ENCODE peak calls at places on chromosomes 4 and X, in six cellular contexts. U, W, P, H, N and B are unnamed samples. For H3K36me3 and H3K4me1, the result is how much of the 10 kb centered on the place peaks cover.

GRCh38 chrX:12249997-12250396 is 111.7 kb downstream of the FRMPD4 start:
- DNase-seq in U (no peak), W (no peak), P (no peak), H (no peak), N (peak), B (no peak)

GRCh38 chr4:5710962-5711478 is at the start of gene EVC:
- DNase-seq in U (peak), W (peak), P (peak), H (peak), N (peak), B (no peak)

GRCh38 chr4:154954117-154954516 is 173.0 kb downstream of the RBM46 start:
- DNase-seq in U (no peak), W (no peak), P (no peak), H (no peak), N (no peak), B (no peak)

GRCh38 chrX:49039598-49040375 is 3.4 kb downstream of the TFE3 start:
- DNase-seq in U (peak), W (peak), P (peak), H (peak), N (peak), B (no peak)

GRCh38 chrX:110119480-110119879 is 116.6 kb downstream of the TMEM164 start:
- DNase-seq in U (no peak), W (no peak), P (no peak), H (no peak), N (no peak), B (no peak)

GRCh38 chrX:134545524-134545923 is 85.6 kb downstream of the HPRT1 start:
- DNase-seq in U (no peak), W (no peak), P (peak), H (no peak), N (no peak), B (no peak)

GRCh38 chrX:24332868-24333267 is 19.0 kb upstream of the SUPT20HL2 start:
- DNase-seq in U (no peak), W (no peak), P (peak), H (no peak), N (no peak), B (no peak)

GRCh38 chr4:85724801-85725548 is 250.0 kb downstream of the ARHGAP24 start:
- DNase-seq in U (no peak), W (no peak), P (peak), H (no peak), N (no peak), B (no peak)

GRCh38 chrX:19760345-19760744 is 127.1 kb downstream of the SH3KBP1 start:
- DNase-seq in U (no peak), W (no peak), P (no peak), H (no peak), N (no peak), B (no peak)

GRCh38 chrX:48156014-48156413 is 25.6 kb downstream of the SPACA5B start:
- DNase-seq in U (no peak), W (no peak), P (no peak), H (no peak), N (no peak), B (no peak)

GRCh38 chrX:19382500-19383145 is 38.9 kb downstream of the PDHA1 start:
- DNase-seq in U (peak), W (peak), P (peak), H (peak), N (peak), B (no peak)

GRCh38 chrX:41781500-41781899 is 57.5 kb downstream of the GPR82 start:
- DNase-seq in U (no peak), W (no peak), P (peak), H (no peak), N (peak), B (peak)

GRCh38 chr4:118215826-118216225 is 137.0 kb downstream of the PRSS12 start:
- DNase-seq in U (no peak), W (no peak), P (no peak), H (no peak), N (no peak), B (no peak)

GRCh38 chrX:68183612-68184214 is 249.6 kb downstream of the OPHN1 start:
- DNase-seq in U (no peak), W (no peak), P (peak), H (no peak), N (peak), B (no peak)

GRCh38 chr4:186192068-186192751 is 843 bp downstream of the CYP4V2 start:
- DNase-seq in U (peak), W (peak), P (peak), H (peak), N (peak), B (no peak)

GRCh38 chrX:10157545-10157944 is 770 bp downstream of the CLCN4 start:
- DNase-seq in U (no peak), W (no peak), P (peak), H (no peak), N (peak), B (no peak)

GRCh38 chrX:19121898-19122640 is at the start of gene ADGRG2:
- DNase-seq in U (peak), W (peak), P (peak), H (peak), N (peak), B (no peak)

GRCh38 chr4:61277785-61278184 is 77.7 kb downstream of the ADGRL3 start:
- DNase-seq in U (no peak), W (no peak), P (peak), H (no peak), N (peak), B (no peak)

GRCh38 chrX:15269618-15270521 is at the start of gene ASB9:
- DNase-seq in U (peak), W (no peak), P (peak), H (peak), N (peak), B (peak)

GRCh38 chrX:46837543-46838481 is 969 bp downstream of the RP2 start:
- DNase-seq in U (no peak), W (no peak), P (no peak), H (no peak), N (peak), B (no peak)

GRCh38 chr4:148093065-148093464 is 349.1 kb downstream of the NR3C2 start:
- DNase-seq in U (no peak), W (no peak), P (no peak), H (no peak), N (no peak), B (no peak)

GRCh38 chr4:6692806-6693205 is 872 bp upstream of the S100P start:
- DNase-seq in U (no peak), W (no peak), P (peak), H (no peak), N (peak), B (no peak)

GRCh38 chr4:304987-305680 is at the start of gene ZNF732:
- DNase-seq in U (no peak), W (peak), P (peak), H (no peak), N (no peak), B (no peak)

GRCh38 chrX:143298663-143299241 is 218.5 kb downstream of the SPANXN3 start:
- DNase-seq in U (no peak), W (no peak), P (peak), H (no peak), N (no peak), B (no peak)

GRCh38 chr4:182207806-182208483 is 35.3 kb upstream of the TENM3 start:
- DNase-seq in U (no peak), W (no peak), P (peak), H (no peak), N (peak), B (peak)

GRCh38 chrX:131816551-131817136 is 206.5 kb upstream of the STK26 start:
- DNase-seq in U (peak), W (no peak), P (no peak), H (peak), N (peak), B (no peak)

GRCh38 chr4:76674995-76675394 is 222.9 kb downstream of the SOWAHB start:
- DNase-seq in U (no peak), W (no peak), P (no peak), H (peak), N (no peak), B (no peak)

GRCh38 chrX:104108955-104109354 is 3.4 kb upstream of the ZCCHC18 start:
- DNase-seq in U (no peak), W (no peak), P (no peak), H (peak), N (no peak), B (no peak)

GRCh38 chr4:36348403-36348938 is 67.1 kb downstream of the DTHD1 start:
- DNase-seq in U (no peak), W (no peak), P (no peak), H (no peak), N (no peak), B (no peak)

GRCh38 chrX:110146521-110146920 is 143.6 kb downstream of the TMEM164 start:
- DNase-seq in U (peak), W (peak), P (peak), H (peak), N (peak), B (peak)

GRCh38 chrX:144334577-144334976 is 450.7 kb downstream of the UBE2NL start:
- DNase-seq in U (no peak), W (no peak), P (no peak), H (no peak), N (peak), B (no peak)

GRCh38 chr4:181966084-181966483 is 277.1 kb upstream of the TENM3 start:
- DNase-seq in U (no peak), W (no peak), P (no peak), H (no peak), N (no peak), B (no peak)

GRCh38 chr4:78058591-78059523 is 1.7 kb downstream of the FRAS1 start:
- DNase-seq in U (peak), W (peak), P (peak), H (peak), N (peak), B (no peak)

GRCh38 chr4:32680946-32681345 is 1960.8 kb downstream of the PCDH7 start:
- DNase-seq in U (no peak), W (no peak), P (no peak), H (no peak), N (no peak), B (no peak)

GRCh38 chrX:123993326-123993725 is 31.8 kb downstream of the STAG2 start:
- DNase-seq in U (no peak), W (no peak), P (peak), H (no peak), N (peak), B (no peak)

GRCh38 chrX:45233541-45233940 is 32.9 kb upstream of the DIPK2B start:
- DNase-seq in U (no peak), W (no peak), P (no peak), H (no peak), N (no peak), B (no peak)

GRCh38 chr4:40265910-40266274 is 69.1 kb downstream of the RHOH start:
- DNase-seq in U (no peak), W (no peak), P (no peak), H (no peak), N (no peak), B (no peak)
- H3K27ac ChIP-seq in U (no peak), W (peak), P (no peak), H (peak), N (no peak), B (no peak)

GRCh38 chr4:87363552-87363951 is 27.4 kb downstream of the HSD17B11 start:
- DNase-seq in U (no peak), W (no peak), P (no peak), H (no peak), N (peak), B (no peak)

GRCh38 chr4:87356832-87357526 is 34.0 kb downstream of the HSD17B11 start:
- DNase-seq in U (no peak), W (no peak), P (no peak), H (no peak), N (peak), B (no peak)

GRCh38 chr4:87365348-87365747 is 25.6 kb downstream of the HSD17B11 start:
- DNase-seq in U (no peak), W (no peak), P (no peak), H (no peak), N (no peak), B (no peak)

GRCh38 chr4:87359258-87359657 is 31.7 kb downstream of the HSD17B11 start:
- DNase-seq in U (no peak), W (no peak), P (no peak), H (no peak), N (no peak), B (no peak)

DNA sequence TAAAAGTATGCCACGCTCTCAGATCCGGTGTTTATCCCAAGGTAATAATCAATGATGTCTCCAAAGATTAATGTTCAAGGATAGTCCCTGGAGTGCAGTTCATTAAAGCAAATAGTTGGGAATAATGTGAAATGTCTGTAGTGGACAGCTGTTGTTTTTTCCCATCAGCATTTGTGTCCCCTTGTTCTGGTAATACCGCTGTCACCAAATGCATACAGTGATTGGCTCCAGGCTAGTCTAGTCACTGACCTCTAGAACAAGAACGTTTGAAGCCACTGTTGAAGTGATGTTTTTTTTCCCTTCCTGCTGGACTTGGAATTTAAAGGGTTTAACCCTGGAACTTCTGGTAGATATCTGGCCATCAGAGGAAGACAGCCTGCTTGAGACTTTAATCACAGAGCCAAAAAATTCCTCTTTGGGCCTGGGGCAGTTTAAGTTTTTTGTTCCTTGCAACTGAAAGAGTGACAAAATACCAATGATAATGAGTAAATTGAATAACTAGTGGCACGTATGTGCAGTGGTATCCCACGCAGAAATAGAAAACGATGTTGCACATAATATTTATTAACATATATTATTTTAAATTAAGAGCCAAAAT is 30.6 kb downstream of the HSD17B11 start:
- DNase-seq in U (no peak), W (no peak), P (no peak), H (no peak), N (no peak), B (no peak)
- H3K36me3 ChIP-seq in U (under half), W (half or more), P (under half), H (under half), N (under half), B (under half)

GRCh38 chrX:53421125-53421524 is 1.3 kb downstream of the SMC1A start:
- DNase-seq in U (no peak), W (no peak), P (no peak), H (no peak), N (no peak), B (no peak)
- H3K4me1 ChIP-seq in U (under half), W (under half), P (under half), H (under half), N (under half), B (under half)

GRCh38 chr4:2846172-2846571 is 2.5 kb downstream of the ADD1 start:
- DNase-seq in U (no peak), W (no peak), P (no peak), H (no peak), N (no peak), B (no peak)

GRCh38 chr4:2847297-2847871 is 3.7 kb downstream of the ADD1 start:
- DNase-seq in U (no peak), W (no peak), P (no peak), H (no peak), N (no peak), B (no peak)

GRCh38 chr4:2842667-2843022 is 999 bp upstream of the ADD1 start:
- DNase-seq in U (no peak), W (no peak), P (no peak), H (peak), N (no peak), B (no peak)

GRCh38 chr4:2843909-2844584 is 403 bp downstream of the ADD1 start:
- DNase-seq in U (peak), W (peak), P (peak), H (peak), N (peak), B (no peak)

DNA sequence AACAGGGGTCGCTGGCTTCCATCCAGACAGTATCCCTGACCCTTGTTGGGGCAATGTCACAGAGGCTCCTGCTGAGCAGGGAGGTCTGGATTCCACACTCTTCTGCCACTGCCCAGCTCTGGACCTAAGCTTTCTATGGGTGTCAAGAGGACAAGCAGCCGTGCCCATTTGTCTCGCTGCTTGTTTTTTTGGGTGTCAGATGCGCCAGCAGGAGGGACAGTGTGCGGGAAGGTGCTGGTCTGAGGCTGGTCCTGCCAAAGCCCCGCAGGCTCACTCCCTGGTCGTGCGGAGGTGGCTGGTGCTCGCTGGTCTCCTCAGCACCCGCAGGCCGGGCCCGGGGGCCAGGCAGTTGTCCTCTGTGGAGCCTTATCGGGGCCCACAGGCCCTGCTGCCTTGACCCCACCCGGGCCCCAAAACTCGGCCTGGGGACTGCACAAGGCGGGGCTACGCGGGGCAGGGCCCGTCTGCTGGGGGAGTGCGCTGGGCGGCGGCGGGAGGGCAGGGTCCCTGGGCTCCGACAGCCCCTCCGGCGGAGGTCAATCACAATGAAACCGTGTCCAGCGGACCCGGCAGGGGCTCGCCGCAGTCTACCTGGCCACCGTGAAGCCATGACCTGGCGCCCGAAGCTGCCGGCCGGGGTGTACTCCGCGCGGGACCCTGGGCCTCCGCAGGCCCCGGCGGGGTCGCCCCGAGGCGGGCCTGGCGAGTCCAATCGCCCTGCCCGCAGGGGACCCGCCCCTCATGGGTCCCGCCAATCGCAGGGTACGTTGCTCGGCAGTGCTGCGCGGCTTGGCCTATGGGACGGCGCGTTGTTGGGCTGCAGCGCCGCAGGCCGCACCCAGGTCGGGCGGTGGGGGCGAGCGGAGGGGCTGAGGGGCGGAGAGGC is at the start of gene ADD1:
- DNase-seq in U (peak), W (peak), P (peak), H (peak), N (peak), B (peak)
- H3K27ac ChIP-seq in U (peak), W (peak), P (peak), H (peak), N (no peak), B (peak)

DNA sequence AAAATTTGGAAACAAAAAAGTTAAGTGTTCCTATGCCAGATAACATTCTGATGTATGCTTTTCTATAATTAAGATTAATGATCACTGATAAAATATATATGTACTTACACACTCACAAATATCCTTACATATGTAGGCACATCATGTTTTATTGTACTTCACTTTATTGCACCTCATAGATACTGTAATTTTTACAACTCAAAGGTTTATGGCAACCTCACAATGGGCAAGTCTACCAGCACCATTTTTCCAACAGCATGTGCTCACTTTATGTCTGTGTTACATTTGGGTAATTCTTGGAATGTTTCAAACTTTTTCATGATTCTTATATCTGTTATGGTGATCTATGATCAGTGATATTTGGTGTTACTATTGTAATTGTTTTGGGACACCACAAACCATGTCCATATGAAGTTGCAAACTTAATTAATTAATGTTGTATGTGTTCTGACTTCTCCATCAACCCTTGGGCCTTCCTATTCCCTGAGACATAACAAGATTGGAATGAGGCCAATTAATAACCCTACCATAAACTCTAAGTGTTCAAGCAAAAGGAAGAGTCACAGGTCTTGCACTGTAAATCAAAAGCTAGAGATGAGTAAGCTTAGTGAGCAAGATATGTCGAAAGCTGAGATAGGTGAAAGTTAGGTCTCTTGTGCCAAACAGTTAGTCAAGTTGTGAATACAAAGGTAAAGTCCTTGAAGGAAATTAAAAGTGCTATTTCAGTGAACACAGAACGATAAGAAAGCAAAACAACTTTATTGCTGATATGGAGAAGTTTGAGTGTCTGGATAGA is 58.0 kb upstream of the GPRIN3 start:
- DNase-seq in U (no peak), W (no peak), P (no peak), H (no peak), N (no peak), B (no peak)
- H3K36me3 ChIP-seq in U (under half), W (under half), P (under half), H (under half), N (under half), B (under half)

DNA sequence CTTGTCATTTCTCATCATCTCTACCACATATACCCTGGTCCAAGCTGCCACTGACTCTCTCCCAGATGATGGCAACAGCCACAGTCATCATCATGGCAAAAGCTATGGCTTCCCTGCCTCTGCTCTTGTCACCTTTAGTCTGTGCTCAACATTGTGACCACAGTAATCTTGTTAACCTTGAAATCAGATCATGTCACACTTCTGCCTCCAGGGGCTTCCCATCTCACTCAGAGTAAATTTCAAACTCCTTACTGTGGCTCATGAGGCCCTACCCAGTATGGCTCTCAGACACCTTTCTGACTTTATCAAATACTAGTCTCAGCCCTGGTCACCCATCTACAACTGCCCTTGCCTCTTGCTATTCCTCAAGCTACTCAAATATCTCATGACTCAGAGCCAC is 41.2 kb upstream of the STIM2 start:
- DNase-seq in U (no peak), W (no peak), P (no peak), H (no peak), N (no peak), B (no peak)
- H3K4me1 ChIP-seq in U (under half), W (under half), P (under half), H (under half), N (under half), B (under half)

DNA sequence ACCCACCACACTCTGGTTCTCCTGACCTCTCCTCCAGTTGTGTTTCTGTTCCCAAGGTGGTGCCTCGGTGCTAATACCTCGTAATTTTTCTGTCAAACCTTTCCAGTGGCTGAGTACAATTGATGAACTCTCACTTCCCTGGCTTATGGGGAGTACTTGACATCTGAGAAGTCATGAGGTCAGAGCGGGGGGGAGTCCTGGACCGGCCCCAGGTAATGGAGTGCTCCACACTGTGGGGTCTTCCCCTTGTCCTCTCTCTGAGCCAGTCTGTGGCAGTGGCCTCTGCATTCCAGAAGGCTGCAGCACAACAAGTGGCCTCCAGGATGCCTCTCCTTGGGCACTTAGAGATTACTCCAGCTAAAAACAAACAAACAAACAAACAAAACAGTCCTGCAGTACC is 122.5 kb upstream of the TRIM2 start:
- DNase-seq in U (no peak), W (no peak), P (no peak), H (no peak), N (no peak), B (no peak)
- H3K27ac ChIP-seq in U (no peak), W (no peak), P (no peak), H (no peak), N (no peak), B (no peak)